ENCODE peak calls at places on chromosomes 1 and 21, in seven cellular contexts. E, R, Y, G, U, D and V are unnamed samples.

GRCh38 chr1:221394011-221394544 is 347.8 kb downstream of the DUSP10 start:
- DNase-seq in E (no peak), R (no peak), Y (peak), G (no peak), U (no peak), D (peak), V (no peak)

GRCh38 chr1:3623441-3624150 is 1.2 kb upstream of the TPRG1L start:
- DNase-seq in E (no peak), R (no peak), Y (no peak), G (no peak), U (no peak), D (no peak), V (no peak)

GRCh38 chr1:100353073-100353801 is 931 bp downstream of the CDC14A start:
- DNase-seq in E (peak), R (peak), Y (no peak), G (peak), U (peak), D (peak), V (peak)

GRCh38 chr1:21491483-21492170 is 17.6 kb upstream of the ALPL start:
- DNase-seq in E (no peak), R (no peak), Y (no peak), G (no peak), U (no peak), D (no peak), V (no peak)

GRCh38 chr21:31283025-31283424 is 61.0 kb downstream of the TIAM1 start:
- DNase-seq in E (no peak), R (no peak), Y (no peak), G (no peak), U (no peak), D (no peak), V (no peak)

GRCh38 chr1:209168204-209168603 is 415.3 kb upstream of the CAMK1G start:
- DNase-seq in E (no peak), R (no peak), Y (no peak), G (no peak), U (no peak), D (no peak), V (no peak)

GRCh38 chr1:158177705-158178450 is 2.8 kb upstream of the CD1D start:
- DNase-seq in E (peak), R (peak), Y (no peak), G (peak), U (peak), D (peak), V (peak)

GRCh38 chr1:112093372-112093694 is 103.9 kb upstream of the KCND3 start:
- DNase-seq in E (no peak), R (no peak), Y (no peak), G (no peak), U (no peak), D (no peak), V (no peak)